ENCODE peak calls at places on chromosomes 6 and 20, in seven cellular contexts. F is osteocyte; I is kidney glomerular epithelial cell; J is coronary artery; Y is naive thymus-derived CD4-positive, alpha-beta T cell; N is AG04450; T is AG08395. W is an unnamed sample.

GRCh38 chr20:34894723-34895122 is 18.3 kb downstream of the ACSS2 start:
- DNase-seq in Y (no peak), I (no peak), N (no peak), T (no peak), F (no peak), J (no peak), W (no peak)

GRCh38 chr6:125747589-125748533 is 1.6 kb upstream of the HEY2 start:
- DNase-seq in J (peak; percentile 80), I (peak; percentile 23), T (peak; percentile 6), N (no peak), Y (peak; percentile 33), F (peak; percentile 87), W (no peak)

GRCh38 chr6:8743146-8743745 is 307.9 kb upstream of the SLC35B3 start:
- DNase-seq in J (no peak), N (no peak), Y (no peak), T (peak; percentile 3), I (no peak), F (no peak), W (no peak)

GRCh38 chr6:133300896-133301295 is 59.7 kb downstream of the EYA4 start:
- DNase-seq in Y (no peak), F (no peak), J (no peak), T (no peak), I (no peak), N (no peak), W (no peak)

GRCh38 chr20:62183426-62184142 is 756 bp downstream of the MTG2 start:
- DNase-seq in F (no peak), Y (no peak), J (no peak), I (no peak), T (peak; percentile 36), N (no peak), W (no peak)

GRCh38 chr6:150169609-150170008 is 26.8 kb downstream of the PPP1R14C start:
- DNase-seq in I (peak; percentile 60), J (no peak), N (no peak), Y (no peak), T (peak; percentile 81), F (no peak), W (no peak)

GRCh38 chr6:158086054-158086705 is 81.9 kb downstream of the SERAC1 start:
- DNase-seq in F (peak; percentile 71), N (peak; percentile 36), T (peak; percentile 86), I (peak; percentile 95), Y (no peak), J (no peak), W (no peak)

GRCh38 chr6:26205625-26206574 is 118.7 kb downstream of the HFE start:
- DNase-seq in F (no peak), T (peak; percentile 71), N (peak; percentile 73), Y (no peak), I (peak; percentile 96), J (no peak), W (no peak)

GRCh38 chr20:13187899-13188298 is 33.2 kb upstream of the ISM1 start:
- DNase-seq in J (no peak), T (no peak), I (no peak), F (no peak), Y (no peak), N (no peak), W (no peak)

GRCh38 chr20:22180244-22180643 is 404.1 kb downstream of the FOXA2 start:
- DNase-seq in F (no peak), J (no peak), I (no peak), T (no peak), Y (no peak), N (no peak), W (no peak)

GRCh38 chr6:158015188-158015506 is 33.5 kb downstream of the SYNJ2 start:
- DNase-seq in J (no peak), T (no peak), Y (no peak), F (no peak), I (no peak), N (no peak), W (no peak)

GRCh38 chr20:5077761-5078387 is 41.9 kb downstream of the PCNA start:
- DNase-seq in Y (no peak), J (no peak), F (no peak), I (no peak), T (no peak), N (no peak), W (no peak)

GRCh38 chr6:118596774-118597332 is 48.8 kb downstream of the PLN start:
- DNase-seq in I (no peak), F (no peak), Y (no peak), T (no peak), J (no peak), N (no peak), W (peak; percentile 62)

GRCh38 chr6:44411141-44411540 is 23.6 kb downstream of the CDC5L start:
- DNase-seq in I (no peak), N (no peak), T (no peak), Y (no peak), F (no peak), J (no peak), W (no peak)

GRCh38 chr20:5719861-5720401 is 30.3 kb upstream of the SHLD1 start:
- DNase-seq in Y (no peak), I (no peak), T (no peak), J (no peak), F (no peak), N (no peak), W (no peak)

GRCh38 chr6:11213305-11214106 is 19.0 kb downstream of the NEDD9 start:
- DNase-seq in I (no peak), Y (no peak), T (no peak), N (no peak), F (no peak), J (no peak), W (no peak)

GRCh38 chr6:3186974-3187382 is 29.6 kb upstream of the TUBB2A start:
- DNase-seq in I (no peak), J (no peak), T (no peak), F (no peak), N (no peak), Y (no peak), W (no peak)

GRCh38 chr6:96286503-96286902 is 235.1 kb upstream of the UFL1 start:
- DNase-seq in F (no peak), I (no peak), T (no peak), N (no peak), J (no peak), Y (no peak), W (no peak)

GRCh38 chr6:151325075-151326050 is 66.0 kb downstream of the ZBTB2 start:
- DNase-seq in T (peak; percentile 50), J (peak; percentile 89), Y (peak; percentile 6), N (no peak), F (no peak), I (peak; percentile 54), W (no peak)

GRCh38 chr6:35945650-35946025 is 24.7 kb upstream of the SRPK1 start:
- DNase-seq in N (no peak), F (no peak), Y (no peak), I (no peak), J (no peak), T (no peak), W (no peak)

GRCh38 chr6:129748212-129748900 is 38.4 kb upstream of the ARHGAP18 start:
- DNase-seq in T (no peak), J (no peak), F (no peak), N (no peak), Y (peak; percentile 46), I (peak; percentile 70), W (no peak)

GRCh38 chr6:168060521-168060931 is 18.5 kb downstream of the FRMD1 start:
- DNase-seq in T (peak; percentile 75), J (no peak), F (peak; percentile 92), Y (no peak), N (peak; percentile 16), I (peak; percentile 48), W (no peak)

GRCh38 chr6:24761193-24761835 is 13.4 kb upstream of the GMNN start:
- DNase-seq in I (no peak), J (no peak), N (no peak), Y (no peak), T (no peak), F (no peak), W (no peak)

GRCh38 chr6:97465877-97466710 is 183.1 kb upstream of the MMS22L start:
- DNase-seq in J (no peak), T (no peak), Y (no peak), N (no peak), I (no peak), F (no peak), W (no peak)

GRCh38 chr20:35768731-35769664 is 2.8 kb upstream of the PHF20 start:
- DNase-seq in F (peak; percentile 87), N (peak; percentile 94), Y (no peak), T (peak; percentile 93), I (peak; percentile 89), J (peak; percentile 98), W (peak; percentile 99)

GRCh38 chr6:125156496-125156895 is 2.9 kb downstream of the TPD52L1 start:
- DNase-seq in Y (no peak), I (no peak), J (no peak), T (no peak), F (no peak), N (no peak), W (no peak)

GRCh38 chr20:33081411-33082154 is 2.1 kb downstream of the BPIFB4 start:
- DNase-seq in F (no peak), T (no peak), Y (no peak), N (no peak), J (no peak), I (no peak), W (no peak)

GRCh38 chr6:125700591-125701353 is 48.7 kb upstream of the HEY2 start:
- DNase-seq in Y (no peak), J (no peak), N (no peak), I (no peak), T (no peak), F (no peak), W (no peak)

GRCh38 chr20:24674921-24675605 is 205.6 kb downstream of the SYNDIG1 start:
- DNase-seq in F (no peak), I (no peak), J (no peak), Y (no peak), T (no peak), N (no peak), W (no peak)

GRCh38 chr6:70124882-70125535 is 177.9 kb downstream of the COL9A1 start:
- DNase-seq in I (peak; percentile 87), Y (no peak), F (no peak), T (peak; percentile 46), J (no peak), N (no peak), W (no peak)

GRCh38 chr20:13262701-13263335 is 41.7 kb downstream of the ISM1 start:
- DNase-seq in J (no peak), T (no peak), I (no peak), N (no peak), Y (no peak), F (no peak), W (no peak)

GRCh38 chr6:46217671-46218131 is 46.9 kb upstream of the ENPP5 start:
- DNase-seq in T (no peak), F (no peak), J (peak; percentile 89), N (no peak), Y (no peak), I (no peak), W (no peak)

GRCh38 chr6:72946766-72947165 is 278.5 kb downstream of the KHDC1L start:
- DNase-seq in J (no peak), Y (no peak), I (no peak), T (no peak), F (no peak), N (peak; percentile 18), W (no peak)

GRCh38 chr6:40509163-40509562 is 78.0 kb downstream of the LRFN2 start:
- DNase-seq in Y (no peak), F (no peak), J (no peak), T (no peak), N (no peak), I (no peak), W (no peak)

GRCh38 chr6:109318328-109318876 is 63.9 kb downstream of the CD164 start:
- DNase-seq in F (no peak), T (no peak), Y (no peak), I (no peak), J (no peak), N (no peak), W (no peak)